ENCODE peak calls at places on chromosomes 1 and 21, in five cellular contexts. V, Q, A, D and X are unnamed samples.
A peak's percentile ranks its signal among the peaks of the same experiment; 100 is the strongest.

GRCh38 chr1:109314805-109315204 is 8.0 kb upstream of the MYBPHL start:
- DNase-seq in V (peak; percentile 30), Q (no peak), A (no peak), D (no peak), X (no peak)

GRCh38 chr1:153790996-153791855 is 16.0 kb downstream of the SLC27A3 start:
- DNase-seq in V (peak; percentile 95), Q (peak; percentile 55), A (no peak), D (no peak), X (no peak)

GRCh38 chr1:4654764-4655673 is 610 bp downstream of the AJAP1 start:
- DNase-seq in V (no peak), Q (no peak), A (no peak), D (peak; percentile 51), X (no peak)

GRCh38 chr1:107572674-107573205 is 392.2 kb downstream of the VAV3 start:
- DNase-seq in V (peak; percentile 81), Q (no peak), A (no peak), D (no peak), X (no peak)

GRCh38 chr1:88061106-88061829 is 622.8 kb upstream of the PKN2 start:
- DNase-seq in V (peak; percentile 47), Q (no peak), A (peak; percentile 44), D (no peak), X (peak; percentile 66)

GRCh38 chr21:46028547-46029200 is 47.1 kb downstream of the COL6A1 start:
- DNase-seq in V (peak; percentile 67), Q (no peak), A (no peak), D (peak; percentile 18), X (no peak)

GRCh38 chr1:156706647-156707008 is 1.2 kb upstream of the CRABP2 start:
- DNase-seq in V (peak; percentile 78), Q (peak; percentile 81), A (peak; percentile 57), D (peak; percentile 81), X (peak; percentile 68)

GRCh38 chr1:180937012-180937372 is 24.3 kb downstream of the KIAA1614 start:
- DNase-seq in V (no peak), Q (no peak), A (no peak), D (no peak), X (no peak)

GRCh38 chr1:43358121-43358745 is 548 bp upstream of the CDC20 start:
- DNase-seq in V (no peak), Q (no peak), A (peak; percentile 35), D (no peak), X (peak; percentile 55)

GRCh38 chr1:158289722-158290570 is at the start of gene CD1C:
- DNase-seq in V (no peak), Q (no peak), A (no peak), D (no peak), X (no peak)

GRCh38 chr1:46554236-46555080 is 3.0 kb upstream of the KNCN start:
- DNase-seq in V (no peak), Q (no peak), A (no peak), D (no peak), X (no peak)

GRCh38 chr1:168085401-168085872 is 51.3 kb downstream of the GPR161 start:
- DNase-seq in V (no peak), Q (peak; percentile 89), A (peak; percentile 71), D (peak; percentile 72), X (no peak)

GRCh38 chr1:932776-933602 is 9.3 kb downstream of the SAMD11 start:
- DNase-seq in V (no peak), Q (no peak), A (peak; percentile 51), D (no peak), X (no peak)

GRCh38 chr1:17611991-17612390 is 72.5 kb downstream of the ARHGEF10L start:
- DNase-seq in V (peak; percentile 11), Q (no peak), A (no peak), D (no peak), X (no peak)

GRCh38 chr1:153728305-153729066 is 636 bp downstream of the INTS3 start:
- DNase-seq in V (peak; percentile 62), Q (peak; percentile 85), A (peak; percentile 62), D (peak; percentile 74), X (peak; percentile 48)

GRCh38 chr1:39672551-39672947 is 642 bp upstream of the NT5C1A start:
- DNase-seq in V (peak; percentile 28), Q (peak; percentile 58), A (no peak), D (no peak), X (no peak)

GRCh38 chr1:31617917-31618746 is 643 bp downstream of the HCRTR1 start:
- DNase-seq in V (peak; percentile 75), Q (peak; percentile 82), A (peak; percentile 48), D (peak; percentile 57), X (peak; percentile 62)

GRCh38 chr1:192784395-192784794 is 24.4 kb upstream of the RGS2 start:
- DNase-seq in V (no peak), Q (no peak), A (no peak), D (no peak), X (no peak)

GRCh38 chr1:58888776-58889341 is 105.0 kb upstream of the JUN start:
- DNase-seq in V (no peak), Q (no peak), A (no peak), D (no peak), X (no peak)

GRCh38 chr1:30977105-30977504 is 68.5 kb upstream of the SDC3 start:
- DNase-seq in V (peak; percentile 57), Q (no peak), A (no peak), D (no peak), X (no peak)

GRCh38 chr1:2530501-2531361 is 668 bp upstream of the HES5 start:
- DNase-seq in V (no peak), Q (no peak), A (peak; percentile 75), D (no peak), X (no peak)

GRCh38 chr1:110207831-110208230 is 2.3 kb upstream of the KCNC4 start:
- DNase-seq in V (peak; percentile 84), Q (no peak), A (peak; percentile 75), D (peak; percentile 81), X (peak; percentile 55)

GRCh38 chr1:160451119-160451858 is 50.9 kb downstream of the VANGL2 start:
- DNase-seq in V (no peak), Q (no peak), A (no peak), D (no peak), X (no peak)

GRCh38 chr21:34983680-34984086 is 65.4 kb downstream of the RUNX1 start:
- DNase-seq in V (peak; percentile 27), Q (no peak), A (no peak), D (no peak), X (no peak)

GRCh38 chr1:67124455-67124854 is 10.3 kb downstream of the C1orf141 start:
- DNase-seq in V (no peak), Q (no peak), A (peak; percentile 26), D (no peak), X (no peak)

GRCh38 chr1:31020007-31020790 is 45.3 kb downstream of the PUM1 start:
- DNase-seq in V (no peak), Q (no peak), A (no peak), D (no peak), X (no peak)

GRCh38 chr1:243628476-243628907 is 221.6 kb downstream of the AKT3 start:
- DNase-seq in V (no peak), Q (no peak), A (no peak), D (no peak), X (no peak)

GRCh38 chr1:3034728-3035610 is 13.7 kb downstream of the ACTRT2 start:
- DNase-seq in V (no peak), Q (peak; percentile 62), A (no peak), D (peak; percentile 21), X (no peak)

GRCh38 chr1:59233444-59233843 is 63.5 kb upstream of the FGGY start:
- DNase-seq in V (no peak), Q (no peak), A (no peak), D (no peak), X (no peak)

GRCh38 chr1:38132681-38133080 is 86.1 kb upstream of the POU3F1 start:
- DNase-seq in V (no peak), Q (no peak), A (no peak), D (no peak), X (no peak)

GRCh38 chr1:53431244-53431643 is 28.0 kb upstream of the DMRTB1 start:
- DNase-seq in V (no peak), Q (no peak), A (no peak), D (no peak), X (no peak)
- H3K4me3 ChIP-seq in V (no peak overlapping the region), Q (no peak overlapping the region), A (no peak overlapping the region), D (no peak overlapping the region), X (no peak overlapping the region)

GRCh38 chr1:117860906-117861610 is 68.4 kb downstream of the GDAP2 start:
- DNase-seq in V (peak; percentile 57), Q (no peak), A (no peak), D (no peak), X (no peak)

GRCh38 chr1:117859901-117860300 is 69.5 kb downstream of the GDAP2 start:
- DNase-seq in V (no peak), Q (no peak), A (no peak), D (no peak), X (no peak)

GRCh38 chr1:117857434-117857833 is 72.0 kb downstream of the GDAP2 start:
- DNase-seq in V (no peak), Q (no peak), A (no peak), D (no peak), X (no peak)

DNA sequence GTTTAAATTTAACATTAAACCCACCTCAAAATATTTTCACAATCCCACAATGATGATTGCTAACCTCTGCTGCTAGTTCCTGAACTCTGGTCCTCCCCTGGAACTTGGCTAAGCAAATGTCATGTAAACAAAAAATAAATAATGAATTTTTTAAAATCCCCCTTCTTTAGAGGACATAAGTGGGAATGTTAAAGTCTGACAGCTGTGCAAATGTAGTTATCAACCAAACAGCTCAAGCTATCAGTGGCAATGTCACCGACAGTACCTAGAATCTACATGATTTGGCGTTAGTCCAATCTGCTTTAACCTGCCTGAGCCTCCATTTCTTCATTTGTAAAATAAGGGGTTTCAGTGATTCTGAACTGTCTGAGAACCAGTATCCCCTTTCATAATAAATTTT is 67.7 kb downstream of the GDAP2 start:
- DNase-seq in V (no peak), Q (no peak), A (no peak), D (no peak), X (no peak)
- H3K4me3 ChIP-seq in V (no peak overlapping the region), Q (no peak overlapping the region), A (no peak overlapping the region), D (no peak overlapping the region), X (no peak overlapping the region)

GRCh38 chr1:23370270-23370743 is 671 bp upstream of the ZNF436 start:
- DNase-seq in V (peak; percentile 27), Q (no peak), A (no peak), D (no peak), X (no peak)

GRCh38 chr1:23372481-23372880 is 2.8 kb upstream of the ZNF436 start:
- DNase-seq in V (no peak), Q (no peak), A (no peak), D (no peak), X (no peak)

GRCh38 chr1:23371987-23372386 is 2.4 kb upstream of the ZNF436 start:
- DNase-seq in V (no peak), Q (peak; percentile 73), A (no peak), D (no peak), X (no peak)

GRCh38 chr1:23369335-23370013 is at the start of gene ZNF436:
- DNase-seq in V (peak; percentile 89), Q (peak; percentile 90), A (peak; percentile 83), D (peak; percentile 88), X (peak; percentile 16)

GRCh38 chr1:23370744-23371710 is 1.4 kb upstream of the ZNF436 start:
- DNase-seq in V (peak; percentile 19), Q (no peak), A (no peak), D (no peak), X (no peak)
- H3K4me3 ChIP-seq in V (peak overlapping the region; percentile 99), Q (peak overlapping the region; percentile 29), A (no peak overlapping the region), D (no peak overlapping the region), X (no peak overlapping the region)

DNA sequence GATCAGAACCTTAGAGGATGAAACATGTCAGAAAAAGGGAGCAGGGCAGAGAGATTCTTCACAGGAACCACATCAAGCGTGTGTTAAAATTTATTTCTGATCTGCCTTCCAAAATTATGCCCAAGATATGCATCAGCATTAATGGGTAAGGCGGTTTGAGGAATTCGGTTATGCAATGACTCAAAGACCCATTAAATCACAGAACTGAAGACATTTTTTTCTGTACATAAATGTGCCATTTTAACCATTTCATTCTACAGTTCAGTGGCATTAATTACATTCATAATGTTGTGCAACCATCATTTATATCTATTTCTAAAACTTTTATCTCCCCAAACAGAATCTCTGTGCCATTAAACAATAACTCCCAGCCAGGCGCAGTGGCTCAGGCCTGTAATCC is 43.4 kb downstream of the CNST start:
- DNase-seq in V (peak; percentile 33), Q (no peak), A (no peak), D (no peak), X (no peak)
- H3K4me3 ChIP-seq in V (no peak overlapping the region), Q (no peak overlapping the region), A (no peak overlapping the region), D (no peak overlapping the region), X (no peak overlapping the region)